ENCODE peak calls at places on chromosomes 11 and 22, in seven cellular contexts. B is stomach, R is SK-N-SH, H is K562, O is sigmoid colon, V is transverse colon, Y is H1. F is an unnamed sample.

GRCh38 chr11:20962581-20962980 is 293.2 kb downstream of the NELL1 start:
- DNase-seq in B (no peak), R (no peak), H (no peak), O (no peak), V (no peak), Y (no peak), F (no peak)

GRCh38 chr11:59765068-59765770 is 10.0 kb downstream of the STX3 start:
- DNase-seq in B (no peak), R (no peak), H (no peak), O (no peak), V (peak; percentile 59), Y (no peak), F (no peak)

GRCh38 chr22:31603574-31603973 is 58.4 kb downstream of the PISD start:
- DNase-seq in B (no peak), R (no peak), H (no peak), O (peak; percentile 49), V (no peak), Y (no peak), F (no peak)

GRCh38 chr11:373716-374551 is 4.6 kb downstream of the B4GALNT4 start:
- DNase-seq in B (no peak), R (no peak), H (no peak), O (no peak), V (no peak), Y (no peak), F (no peak)

GRCh38 chr11:110373061-110373702 is 56.6 kb upstream of the FDX1 start:
- DNase-seq in B (no peak), R (no peak), H (no peak), O (no peak), V (no peak), Y (no peak), F (no peak)

GRCh38 chr22:37771702-37772427 is 35.9 kb upstream of the GCAT start:
- DNase-seq in B (no peak), R (no peak), H (no peak), O (no peak), V (no peak), Y (no peak), F (no peak)

GRCh38 chr11:131025421-131026126 is 109.3 kb upstream of the SNX19 start:
- DNase-seq in B (no peak), R (no peak), H (no peak), O (no peak), V (no peak), Y (no peak), F (no peak)

GRCh38 chr11:1054143-1055108 is 17.9 kb upstream of the MUC6 start:
- DNase-seq in B (peak; percentile 66), R (peak; percentile 85), H (no peak), O (peak; percentile 59), V (peak; percentile 87), Y (no peak), F (no peak)

GRCh38 chr11:128373011-128373410 is 214.3 kb downstream of the ETS1 start:
- DNase-seq in B (no peak), R (no peak), H (no peak), O (no peak), V (no peak), Y (no peak), F (no peak)

GRCh38 chr11:19935507-19935906 is 222.9 kb downstream of the NAV2 start:
- DNase-seq in B (no peak), R (no peak), H (no peak), O (no peak), V (no peak), Y (no peak), F (no peak)

GRCh38 chr11:78645226-78646202 is 70.8 kb upstream of the NARS2 start:
- DNase-seq in B (peak; percentile 79), R (peak; percentile 80), H (peak; percentile 76), O (no peak), V (peak; percentile 71), Y (peak; percentile 95), F (no peak)

GRCh38 chr11:103633037-103633788 is 403.2 kb upstream of the DDI1 start:
- DNase-seq in B (no peak), R (no peak), H (no peak), O (no peak), V (no peak), Y (no peak), F (no peak)

GRCh38 chr22:36374603-36375024 is 13.2 kb downstream of the MYH9 start:
- DNase-seq in B (peak; percentile 68), R (no peak), H (no peak), O (no peak), V (peak; percentile 66), Y (no peak), F (no peak)

GRCh38 chr11:72225411-72225951 is 914 bp downstream of the INPPL1 start:
- DNase-seq in B (no peak), R (peak; percentile 42), H (peak; percentile 23), O (peak; percentile 64), V (no peak), Y (no peak), F (no peak)

GRCh38 chr11:71281901-71282300 is 29.5 kb upstream of the SHANK2 start:
- DNase-seq in B (peak; percentile 24), R (no peak), H (no peak), O (peak; percentile 39), V (no peak), Y (no peak), F (peak; percentile 75)

GRCh38 chr11:34621876-34622275 is 983 bp downstream of the EHF start:
- DNase-seq in B (no peak), R (no peak), H (no peak), O (no peak), V (no peak), Y (no peak), F (no peak)

GRCh38 chr22:49768961-49769690 is 58.5 kb downstream of the BRD1 start:
- DNase-seq in B (no peak), R (peak; percentile 40), H (no peak), O (peak; percentile 70), V (peak; percentile 7), Y (peak; percentile 47), F (peak; percentile 59)

GRCh38 chr22:39956932-39957664 is 3.1 kb upstream of the TMA7B start:
- DNase-seq in B (no peak), R (no peak), H (no peak), O (no peak), V (no peak), Y (no peak), F (no peak)

GRCh38 chr11:7060828-7061227 is 28.0 kb upstream of the RBMXL2 start:
- DNase-seq in B (no peak), R (no peak), H (no peak), O (no peak), V (no peak), Y (no peak), F (no peak)

GRCh38 chr11:45961841-45962240 is 39.4 kb downstream of the LARGE2 start:
- DNase-seq in B (no peak), R (no peak), H (no peak), O (no peak), V (no peak), Y (no peak), F (no peak)

GRCh38 chr11:131066551-131066950 is 150.3 kb upstream of the SNX19 start:
- DNase-seq in B (no peak), R (no peak), H (no peak), O (no peak), V (no peak), Y (no peak), F (no peak)

GRCh38 chr11:64778473-64779298 is at the start of gene SF1:
- DNase-seq in B (peak; percentile 99), R (peak; percentile 95), H (peak; percentile 100), O (peak; percentile 100), V (peak; percentile 99), Y (peak; percentile 97), F (peak; percentile 100)
- TF ChIP-seq EP300 in B (no peak), R (no peak), H (peak; percentile 54), O (peak; percentile 20), V (no peak), Y (no peak), F (no peak)

DNA sequence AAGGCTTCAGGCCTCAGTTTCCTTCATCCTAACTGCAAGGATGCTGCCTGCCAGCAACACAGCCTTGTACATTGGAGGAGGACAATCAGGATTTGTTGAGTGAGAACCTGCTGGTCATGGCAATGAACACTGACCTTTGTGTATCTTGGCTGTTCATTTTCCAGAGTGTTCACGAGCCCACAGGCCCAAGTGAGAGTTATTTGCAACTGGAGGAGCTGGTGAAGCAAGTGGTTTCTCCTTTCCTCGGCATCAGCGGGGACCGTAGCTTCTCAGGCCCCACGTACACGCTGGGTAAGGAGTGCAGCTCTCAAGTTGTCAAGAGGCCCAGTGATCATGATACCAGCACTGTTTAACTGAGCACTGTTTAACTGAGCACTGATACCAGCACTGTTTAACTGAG is 59.0 kb downstream of the TRAF6 start:
- DNase-seq in B (no peak), R (no peak), H (no peak), O (no peak), V (no peak), Y (no peak), F (no peak)
- TF ChIP-seq POLR2AphosphoS5 in B (no peak), R (no peak), H (no peak), O (no peak), V (no peak), Y (no peak), F (no peak)

GRCh38 chr11:65224939-65225283 is 36.9 kb upstream of the POLA2 start:
- DNase-seq in B (peak; percentile 56), R (no peak), H (peak; percentile 68), O (peak; percentile 84), V (peak; percentile 41), Y (no peak), F (no peak)

GRCh38 chr11:65225284-65226102 is 36.3 kb upstream of the POLA2 start:
- DNase-seq in B (peak; percentile 69), R (peak; percentile 87), H (peak; percentile 73), O (peak; percentile 85), V (peak; percentile 69), Y (peak; percentile 77), F (peak; percentile 85)

GRCh38 chr11:65223031-65223430 is 38.7 kb upstream of the POLA2 start:
- DNase-seq in B (no peak), R (no peak), H (no peak), O (no peak), V (no peak), Y (no peak), F (no peak)

GRCh38 chr11:65226103-65226442 is 35.7 kb upstream of the POLA2 start:
- DNase-seq in B (no peak), R (no peak), H (no peak), O (no peak), V (no peak), Y (no peak), F (no peak)

GRCh38 chr11:65227879-65228278 is 33.9 kb upstream of the POLA2 start:
- DNase-seq in B (no peak), R (no peak), H (no peak), O (no peak), V (no peak), Y (no peak), F (no peak)
- H3K4me1 ChIP-seq in B (peaks cover 17% of the 10 kb centered on the region), R (peaks cover 2% of the 10 kb centered on the region), H (peaks cover 14% of the 10 kb centered on the region), O (peaks cover 17% of the 10 kb centered on the region), V (peaks cover 6% of the 10 kb centered on the region), Y (peaks cover 9% of the 10 kb centered on the region), F (peaks cover 20% of the 10 kb centered on the region)

DNA sequence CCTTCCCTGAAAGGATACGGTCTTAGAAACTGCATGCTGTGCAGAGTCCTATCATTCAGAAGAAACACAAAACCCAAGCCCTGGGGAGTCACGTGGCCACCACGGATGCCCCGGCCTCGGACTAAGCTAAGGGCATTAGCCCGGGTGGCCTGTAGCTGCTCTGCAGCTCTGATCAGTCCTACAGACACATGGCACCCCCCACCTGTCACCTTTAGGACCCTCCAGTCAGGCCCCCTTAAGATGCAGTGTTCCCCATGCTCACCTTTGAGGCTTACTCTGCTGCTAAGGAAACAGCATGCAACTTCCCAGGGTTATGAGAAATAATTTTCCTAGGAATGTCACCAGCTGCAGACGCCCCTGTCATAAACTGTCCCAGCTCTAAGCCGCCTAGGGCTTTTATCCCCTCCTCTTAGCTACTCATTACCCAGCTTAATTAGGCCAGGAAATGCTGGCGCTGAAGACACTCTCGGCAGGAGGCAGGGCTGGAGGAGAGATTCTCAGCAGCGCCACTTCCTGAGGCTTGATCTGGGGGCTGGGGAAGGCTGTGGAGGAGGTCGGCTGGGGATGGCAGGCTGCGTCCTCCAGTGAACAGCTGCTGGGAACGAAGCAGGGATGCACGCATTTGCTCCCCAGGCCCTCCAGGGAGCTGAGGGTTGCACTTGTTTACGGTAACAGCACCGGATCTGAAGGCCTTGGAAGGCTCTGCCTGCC is 47.2 kb upstream of the ADA2 start:
- DNase-seq in B (no peak), R (no peak), H (no peak), O (no peak), V (peak; percentile 76), Y (peak; percentile 71), F (no peak)
- TF ChIP-seq EP300 in B (no peak), R (no peak), H (no peak), O (no peak), V (no peak), Y (no peak), F (no peak)